ENCODE peak calls at places on chromosomes 1 and 21, in six cellular contexts. O is A172; W is left lung; J is NCI-H524; P is sigmoid colon; N is activated CD4-positive, alpha-beta memory T cell treated with anti-CD3 and anti-CD28 coated beads for 36 hours. A is an unnamed sample.

GRCh38 chr1:79042117-79042516 is 35.6 kb upstream of the ADGRL4 start:
- DNase-seq in W (no peak), O (peak), N (no peak), J (no peak), P (no peak), A (no peak)

GRCh38 chr21:32826317-32827167 is 55.0 kb upstream of the PAXBP1 start:
- DNase-seq in N (peak), W (no peak), P (no peak), J (peak), O (peak), A (peak)

GRCh38 chr1:159014851-159015250 is 5.1 kb downstream of the IFI16 start:
- DNase-seq in O (no peak), N (peak), P (no peak), J (no peak), W (no peak), A (no peak)

GRCh38 chr1:33256335-33256700 is at the start of gene ZNF362:
- DNase-seq in J (peak), N (peak), O (no peak), P (no peak), W (peak), A (peak)

GRCh38 chr21:21101911-21102310 is 103.7 kb downstream of the NCAM2 start:
- DNase-seq in O (peak), J (peak), N (no peak), P (no peak), W (no peak), A (no peak)

GRCh38 chr1:147738129-147738528 is 22.3 kb downstream of the GJA5 start:
- DNase-seq in P (no peak), W (no peak), O (no peak), N (no peak), J (no peak), A (no peak)

GRCh38 chr1:86866665-86867064 is 47.3 kb downstream of the SELENOF start:
- DNase-seq in N (no peak), O (no peak), J (no peak), P (no peak), W (no peak), A (no peak)

GRCh38 chr1:110682898-110683297 is 8.2 kb upstream of the KCNA3 start:
- DNase-seq in N (no peak), P (no peak), J (no peak), W (no peak), O (no peak), A (no peak)

GRCh38 chr1:14738235-14738634 is 139.8 kb downstream of the KAZN start:
- DNase-seq in J (no peak), P (no peak), W (no peak), O (no peak), N (no peak), A (no peak)

GRCh38 chr1:7278045-7278444 is 492.8 kb downstream of the CAMTA1 start:
- DNase-seq in W (no peak), J (no peak), P (no peak), O (no peak), N (no peak), A (peak)